ENCODE peak calls at places on chromosomes 2 and 18, in seven cellular contexts. One of them, this sample, is unnamed.

GRCh38 chr2:214481204-214481603 is 70.3 kb downstream of the VWC2L start:
- DNase-seq in stomach: no peak
- DNase-seq in K562: no peak
- DNase-seq in HCT116: no peak
- DNase-seq in uterus: no peak
- DNase-seq in upper lobe of left lung: no peak
- DNase-seq in heart left ventricle: no peak
- DNase-seq in this sample: no peak

GRCh38 chr2:76009484-76009883 is 298.8 kb upstream of the GCFC2 start:
- DNase-seq in heart left ventricle: no peak
- DNase-seq in stomach: no peak
- DNase-seq in upper lobe of left lung: no peak
- DNase-seq in uterus: no peak
- DNase-seq in HCT116: no peak
- DNase-seq in K562: no peak
- DNase-seq in this sample: no peak

GRCh38 chr2:30141136-30141535 is 5.7 kb upstream of the YPEL5 start:
- DNase-seq in uterus: no peak
- DNase-seq in HCT116: no peak
- DNase-seq in heart left ventricle: no peak
- DNase-seq in K562: no peak
- DNase-seq in stomach: no peak
- DNase-seq in upper lobe of left lung: no peak
- DNase-seq in this sample: no peak

GRCh38 chr2:145927398-145927951 is 1407.6 kb upstream of the ZEB2 start:
- DNase-seq in HCT116: no peak
- DNase-seq in heart left ventricle: no peak
- DNase-seq in upper lobe of left lung: no peak
- DNase-seq in uterus: no peak
- DNase-seq in stomach: no peak
- DNase-seq in K562: no peak
- DNase-seq in this sample: no peak

GRCh38 chr2:36478332-36478738 is 119.6 kb downstream of the FEZ2 start:
- DNase-seq in K562: no peak
- DNase-seq in upper lobe of left lung: no peak
- DNase-seq in stomach: no peak
- DNase-seq in HCT116: peak
- DNase-seq in heart left ventricle: no peak
- DNase-seq in uterus: no peak
- DNase-seq in this sample: no peak

GRCh38 chr2:215002500-215002899 is 135.9 kb downstream of the ABCA12 start:
- DNase-seq in HCT116: peak
- DNase-seq in uterus: no peak
- DNase-seq in K562: peak
- DNase-seq in upper lobe of left lung: no peak
- DNase-seq in stomach: no peak
- DNase-seq in heart left ventricle: no peak
- DNase-seq in this sample: no peak

GRCh38 chr2:96499061-96499960 is 5.8 kb downstream of the NEURL3 start:
- DNase-seq in K562: no peak
- DNase-seq in HCT116: no peak
- DNase-seq in heart left ventricle: no peak
- DNase-seq in stomach: no peak
- DNase-seq in upper lobe of left lung: no peak
- DNase-seq in uterus: no peak
- DNase-seq in this sample: no peak

GRCh38 chr2:12240216-12240615 is 476.5 kb upstream of the TRIB2 start:
- DNase-seq in upper lobe of left lung: no peak
- DNase-seq in K562: no peak
- DNase-seq in stomach: no peak
- DNase-seq in HCT116: no peak
- DNase-seq in heart left ventricle: no peak
- DNase-seq in uterus: no peak
- DNase-seq in this sample: no peak

GRCh38 chr2:138712212-138712979 is 67.8 kb downstream of the NXPH2 start:
- DNase-seq in uterus: no peak
- DNase-seq in heart left ventricle: no peak
- DNase-seq in upper lobe of left lung: no peak
- DNase-seq in HCT116: no peak
- DNase-seq in K562: no peak
- DNase-seq in stomach: no peak
- DNase-seq in this sample: no peak

GRCh38 chr18:35920623-35921022 is 51.9 kb upstream of the RMP24 start:
- DNase-seq in K562: no peak
- DNase-seq in uterus: no peak
- DNase-seq in stomach: no peak
- DNase-seq in upper lobe of left lung: no peak
- DNase-seq in HCT116: no peak
- DNase-seq in heart left ventricle: no peak
- DNase-seq in this sample: no peak

GRCh38 chr2:12352891-12353290 is 363.8 kb upstream of the TRIB2 start:
- DNase-seq in HCT116: no peak
- DNase-seq in upper lobe of left lung: no peak
- DNase-seq in uterus: no peak
- DNase-seq in K562: no peak
- DNase-seq in heart left ventricle: no peak
- DNase-seq in stomach: peak
- DNase-seq in this sample: no peak

GRCh38 chr18:24704921-24705620 is 244.6 kb downstream of the HRH4 start:
- DNase-seq in uterus: no peak
- DNase-seq in stomach: no peak
- DNase-seq in upper lobe of left lung: no peak
- DNase-seq in HCT116: no peak
- DNase-seq in heart left ventricle: no peak
- DNase-seq in K562: no peak
- DNase-seq in this sample: no peak

GRCh38 chr18:6757966-6758365 is 28.4 kb downstream of the ARHGAP28 start:
- DNase-seq in upper lobe of left lung: no peak
- DNase-seq in uterus: no peak
- DNase-seq in heart left ventricle: no peak
- DNase-seq in K562: no peak
- DNase-seq in stomach: no peak
- DNase-seq in HCT116: no peak
- DNase-seq in this sample: no peak

GRCh38 chr2:60973705-60974104 is 43.8 kb upstream of the PEX13 start:
- DNase-seq in stomach: no peak
- DNase-seq in heart left ventricle: no peak
- DNase-seq in K562: no peak
- DNase-seq in upper lobe of left lung: no peak
- DNase-seq in uterus: no peak
- DNase-seq in HCT116: no peak
- DNase-seq in this sample: no peak

GRCh38 chr2:157254041-157254440 is 3.5 kb upstream of the GALNT5 start:
- DNase-seq in stomach: no peak
- DNase-seq in K562: no peak
- DNase-seq in upper lobe of left lung: no peak
- DNase-seq in uterus: no peak
- DNase-seq in HCT116: no peak
- DNase-seq in heart left ventricle: no peak
- DNase-seq in this sample: no peak

GRCh38 chr18:58290059-58290747 is 246.2 kb downstream of the NEDD4L start:
- DNase-seq in upper lobe of left lung: no peak
- DNase-seq in HCT116: no peak
- DNase-seq in heart left ventricle: no peak
- DNase-seq in K562: no peak
- DNase-seq in stomach: no peak
- DNase-seq in uterus: no peak
- DNase-seq in this sample: no peak

GRCh38 chr18:32910694-32911296 is 138.0 kb upstream of the KLHL14 start:
- DNase-seq in stomach: no peak
- DNase-seq in heart left ventricle: no peak
- DNase-seq in K562: no peak
- DNase-seq in uterus: no peak
- DNase-seq in upper lobe of left lung: no peak
- DNase-seq in HCT116: no peak
- DNase-seq in this sample: no peak

GRCh38 chr2:112706170-112706664 is 14.6 kb upstream of the NT5DC4 start:
- DNase-seq in upper lobe of left lung: no peak
- DNase-seq in heart left ventricle: no peak
- DNase-seq in uterus: no peak
- DNase-seq in HCT116: no peak
- DNase-seq in K562: peak
- DNase-seq in stomach: no peak
- DNase-seq in this sample: peak

GRCh38 chr2:23685201-23685600 is 241.7 kb downstream of the ATAD2B start:
- DNase-seq in upper lobe of left lung: no peak
- DNase-seq in stomach: no peak
- DNase-seq in heart left ventricle: no peak
- DNase-seq in K562: no peak
- DNase-seq in HCT116: no peak
- DNase-seq in uterus: no peak
- DNase-seq in this sample: no peak

GRCh38 chr18:34972765-34973414 is 68.3 kb upstream of the MAPRE2 start:
- DNase-seq in heart left ventricle: no peak
- DNase-seq in upper lobe of left lung: no peak
- DNase-seq in stomach: no peak
- DNase-seq in uterus: no peak
- DNase-seq in K562: no peak
- DNase-seq in HCT116: no peak
- DNase-seq in this sample: no peak

GRCh38 chr2:10126627-10127026 is 4.1 kb downstream of the RRM2 start:
- DNase-seq in uterus: no peak
- DNase-seq in heart left ventricle: no peak
- DNase-seq in upper lobe of left lung: no peak
- DNase-seq in K562: no peak
- DNase-seq in HCT116: no peak
- DNase-seq in stomach: no peak
- DNase-seq in this sample: no peak

GRCh38 chr2:26640331-26640745 is 828 bp downstream of the CIB4 start:
- DNase-seq in heart left ventricle: no peak
- DNase-seq in stomach: peak
- DNase-seq in K562: no peak
- DNase-seq in HCT116: peak
- DNase-seq in upper lobe of left lung: peak
- DNase-seq in uterus: no peak
- DNase-seq in this sample: peak

GRCh38 chr18:59646228-59646945 is 50.8 kb downstream of the CCBE1 start:
- DNase-seq in heart left ventricle: no peak
- DNase-seq in upper lobe of left lung: no peak
- DNase-seq in HCT116: no peak
- DNase-seq in uterus: peak
- DNase-seq in K562: peak
- DNase-seq in stomach: no peak
- DNase-seq in this sample: no peak

GRCh38 chr2:28318023-28318422 is 74.6 kb upstream of the FOSL2 start:
- DNase-seq in HCT116: no peak
- DNase-seq in uterus: no peak
- DNase-seq in stomach: no peak
- DNase-seq in upper lobe of left lung: no peak
- DNase-seq in heart left ventricle: no peak
- DNase-seq in K562: peak
- DNase-seq in this sample: no peak

GRCh38 chr18:74063023-74063422 is 84.6 kb downstream of the FBXO15 start:
- DNase-seq in stomach: no peak
- DNase-seq in HCT116: no peak
- DNase-seq in uterus: no peak
- DNase-seq in upper lobe of left lung: no peak
- DNase-seq in K562: peak
- DNase-seq in heart left ventricle: no peak
- DNase-seq in this sample: no peak

GRCh38 chr2:97663962-97664635 is at the start of gene ACTR1B:
- DNase-seq in uterus: peak
- DNase-seq in HCT116: peak
- DNase-seq in heart left ventricle: peak
- DNase-seq in K562: peak
- DNase-seq in stomach: peak
- DNase-seq in upper lobe of left lung: peak
- DNase-seq in this sample: peak
- TF ChIP-seq POLR2A in uterus: peak
- TF ChIP-seq POLR2A in HCT116: peak
- TF ChIP-seq POLR2A in heart left ventricle: no peak
- TF ChIP-seq POLR2A in K562: peak
- TF ChIP-seq POLR2A in stomach: no peak
- TF ChIP-seq POLR2A in upper lobe of left lung: no peak
- TF ChIP-seq POLR2A in this sample: peak

GRCh38 chr2:65300134-65300771 is 72.6 kb downstream of the ACTR2 start:
- DNase-seq in heart left ventricle: peak
- DNase-seq in uterus: peak
- DNase-seq in K562: no peak
- DNase-seq in upper lobe of left lung: peak
- DNase-seq in stomach: peak
- DNase-seq in HCT116: no peak
- DNase-seq in this sample: no peak
- H3K27ac ChIP-seq in heart left ventricle: peak
- H3K27ac ChIP-seq in uterus: peak
- H3K27ac ChIP-seq in K562: no peak
- H3K27ac ChIP-seq in upper lobe of left lung: peak
- H3K27ac ChIP-seq in stomach: peak
- H3K27ac ChIP-seq in HCT116: no peak
- H3K27ac ChIP-seq in this sample: peak

GRCh38 chr18:57027190-57027708 is 119.6 kb upstream of the BOD1L2 start:
- DNase-seq in upper lobe of left lung: no peak
- DNase-seq in uterus: no peak
- DNase-seq in K562: no peak
- DNase-seq in HCT116: no peak
- DNase-seq in stomach: no peak
- DNase-seq in heart left ventricle: no peak
- DNase-seq in this sample: no peak

GRCh38 chr18:57023483-57023882 is 123.4 kb upstream of the BOD1L2 start:
- DNase-seq in K562: no peak
- DNase-seq in heart left ventricle: no peak
- DNase-seq in HCT116: no peak
- DNase-seq in uterus: no peak
- DNase-seq in stomach: no peak
- DNase-seq in upper lobe of left lung: no peak
- DNase-seq in this sample: no peak

GRCh38 chr18:57029761-57030160 is 117.1 kb upstream of the BOD1L2 start:
- DNase-seq in stomach: no peak
- DNase-seq in heart left ventricle: no peak
- DNase-seq in uterus: no peak
- DNase-seq in HCT116: no peak
- DNase-seq in upper lobe of left lung: no peak
- DNase-seq in K562: no peak
- DNase-seq in this sample: no peak

GRCh38 chr18:57025525-57025924 is 121.4 kb upstream of the BOD1L2 start:
- DNase-seq in upper lobe of left lung: no peak
- DNase-seq in heart left ventricle: no peak
- DNase-seq in K562: no peak
- DNase-seq in stomach: no peak
- DNase-seq in HCT116: no peak
- DNase-seq in uterus: no peak
- DNase-seq in this sample: no peak

DNA sequence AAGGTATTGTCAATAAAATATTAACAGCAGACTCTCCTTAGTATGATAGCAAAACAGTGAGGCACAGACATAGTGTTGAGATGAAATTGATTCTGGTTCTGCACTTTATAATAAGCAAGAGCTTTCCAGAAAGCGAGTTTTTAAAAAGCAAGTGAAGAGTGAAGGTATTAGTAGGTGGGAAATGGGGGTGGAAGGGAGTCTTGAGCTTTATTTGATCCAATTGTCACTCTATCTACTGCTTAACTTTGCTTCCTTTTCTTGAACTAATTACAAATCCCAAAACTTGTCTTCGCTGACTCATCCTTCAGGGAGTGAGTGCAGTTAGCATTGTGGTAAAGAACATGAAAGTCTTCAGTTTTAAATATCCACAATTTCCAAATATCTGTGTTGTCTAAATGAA is 120.6 kb upstream of the BOD1L2 start:
- DNase-seq in K562: no peak
- DNase-seq in uterus: no peak
- DNase-seq in heart left ventricle: no peak
- DNase-seq in stomach: no peak
- DNase-seq in HCT116: no peak
- DNase-seq in upper lobe of left lung: no peak
- DNase-seq in this sample: no peak
- TF ChIP-seq POLR2A in K562: no peak
- TF ChIP-seq POLR2A in uterus: no peak
- TF ChIP-seq POLR2A in heart left ventricle: no peak
- TF ChIP-seq POLR2A in stomach: no peak
- TF ChIP-seq POLR2A in HCT116: no peak
- TF ChIP-seq POLR2A in upper lobe of left lung: no peak
- TF ChIP-seq POLR2A in this sample: no peak

GRCh38 chr2:218317232-218317630 is 24.9 kb upstream of the TMBIM1 start:
- DNase-seq in upper lobe of left lung: no peak
- DNase-seq in heart left ventricle: no peak
- DNase-seq in HCT116: no peak
- DNase-seq in K562: no peak
- DNase-seq in uterus: no peak
- DNase-seq in stomach: no peak
- DNase-seq in this sample: no peak
- H3K27ac ChIP-seq in upper lobe of left lung: peak
- H3K27ac ChIP-seq in heart left ventricle: no peak
- H3K27ac ChIP-seq in HCT116: no peak
- H3K27ac ChIP-seq in K562: peak
- H3K27ac ChIP-seq in uterus: no peak
- H3K27ac ChIP-seq in stomach: peak
- H3K27ac ChIP-seq in this sample: no peak